ENCODE peak calls at places on chromosome 20, in ten cellular contexts. One of them, this sample, is unnamed.

GRCh38 chr20:58906894-58907293 is 54.4 kb downstream of the GNAS start:
- DNase-seq in activated B cell treated with CpG ODN at 0.5 μM for 24 hours: no peak
- DNase-seq in prostate gland: no peak
- DNase-seq in CD8-positive, alpha-beta T cell: no peak
- DNase-seq in stomach: peak
- DNase-seq in breast epithelium: no peak
- DNase-seq in Peyer's patch: no peak
- DNase-seq in heart left ventricle: no peak
- DNase-seq in neural progenitor cell: no peak
- DNase-seq in fibroblast of mammary gland: peak
- DNase-seq in this sample: no peak

GRCh38 chr20:37395411-37395800 is 49.5 kb downstream of the SRC start:
- DNase-seq in activated B cell treated with CpG ODN at 0.5 μM for 24 hours: no peak
- DNase-seq in prostate gland: no peak
- DNase-seq in CD8-positive, alpha-beta T cell: no peak
- DNase-seq in stomach: no peak
- DNase-seq in breast epithelium: no peak
- DNase-seq in Peyer's patch: no peak
- DNase-seq in heart left ventricle: peak
- DNase-seq in neural progenitor cell: no peak
- DNase-seq in fibroblast of mammary gland: no peak
- DNase-seq in this sample: no peak

GRCh38 chr20:2602046-2602735 is 50.2 kb upstream of the NOP56 start:
- DNase-seq in activated B cell treated with CpG ODN at 0.5 μM for 24 hours: no peak
- DNase-seq in prostate gland: no peak
- DNase-seq in CD8-positive, alpha-beta T cell: no peak
- DNase-seq in stomach: no peak
- DNase-seq in breast epithelium: no peak
- DNase-seq in Peyer's patch: no peak
- DNase-seq in heart left ventricle: no peak
- DNase-seq in neural progenitor cell: no peak
- DNase-seq in fibroblast of mammary gland: no peak
- DNase-seq in this sample: no peak

GRCh38 chr20:18632196-18632789 is 44.4 kb downstream of the DTD1 start:
- DNase-seq in activated B cell treated with CpG ODN at 0.5 μM for 24 hours: peak
- DNase-seq in prostate gland: peak
- DNase-seq in CD8-positive, alpha-beta T cell: peak
- DNase-seq in stomach: peak
- DNase-seq in breast epithelium: peak
- DNase-seq in Peyer's patch: peak
- DNase-seq in heart left ventricle: peak
- DNase-seq in neural progenitor cell: peak
- DNase-seq in fibroblast of mammary gland: peak
- DNase-seq in this sample: peak

GRCh38 chr20:57617079-57617795 is 3.0 kb downstream of the ZBP1 start:
- DNase-seq in activated B cell treated with CpG ODN at 0.5 μM for 24 hours: no peak
- DNase-seq in prostate gland: no peak
- DNase-seq in CD8-positive, alpha-beta T cell: no peak
- DNase-seq in stomach: no peak
- DNase-seq in breast epithelium: no peak
- DNase-seq in Peyer's patch: no peak
- DNase-seq in heart left ventricle: no peak
- DNase-seq in neural progenitor cell: no peak
- DNase-seq in fibroblast of mammary gland: no peak
- DNase-seq in this sample: peak

GRCh38 chr20:31595654-31596411 is 9.3 kb upstream of the ID1 start:
- DNase-seq in activated B cell treated with CpG ODN at 0.5 μM for 24 hours: no peak
- DNase-seq in prostate gland: no peak
- DNase-seq in CD8-positive, alpha-beta T cell: no peak
- DNase-seq in stomach: peak
- DNase-seq in breast epithelium: peak
- DNase-seq in Peyer's patch: peak
- DNase-seq in heart left ventricle: peak
- DNase-seq in neural progenitor cell: peak
- DNase-seq in fibroblast of mammary gland: peak
- DNase-seq in this sample: peak

GRCh38 chr20:33209789-33210188 is 7.4 kb upstream of the BPIFA3 start:
- DNase-seq in activated B cell treated with CpG ODN at 0.5 μM for 24 hours: no peak
- DNase-seq in prostate gland: peak
- DNase-seq in CD8-positive, alpha-beta T cell: no peak
- DNase-seq in stomach: peak
- DNase-seq in breast epithelium: peak
- DNase-seq in Peyer's patch: peak
- DNase-seq in heart left ventricle: peak
- DNase-seq in neural progenitor cell: peak
- DNase-seq in fibroblast of mammary gland: peak
- DNase-seq in this sample: peak

GRCh38 chr20:57876163-57876562 is 166.3 kb upstream of the PMEPA1 start:
- DNase-seq in activated B cell treated with CpG ODN at 0.5 μM for 24 hours: no peak
- DNase-seq in prostate gland: no peak
- DNase-seq in CD8-positive, alpha-beta T cell: no peak
- DNase-seq in stomach: no peak
- DNase-seq in breast epithelium: no peak
- DNase-seq in Peyer's patch: no peak
- DNase-seq in heart left ventricle: no peak
- DNase-seq in neural progenitor cell: no peak
- DNase-seq in fibroblast of mammary gland: no peak
- DNase-seq in this sample: peak

GRCh38 chr20:37333130-37333847 is 12.7 kb upstream of the SRC start:
- DNase-seq in activated B cell treated with CpG ODN at 0.5 μM for 24 hours: peak
- DNase-seq in prostate gland: no peak
- DNase-seq in CD8-positive, alpha-beta T cell: no peak
- DNase-seq in stomach: no peak
- DNase-seq in breast epithelium: no peak
- DNase-seq in Peyer's patch: no peak
- DNase-seq in heart left ventricle: no peak
- DNase-seq in neural progenitor cell: no peak
- DNase-seq in fibroblast of mammary gland: no peak
- DNase-seq in this sample: no peak

GRCh38 chr20:23155141-23155590 is 69.0 kb upstream of the CD93 start:
- DNase-seq in activated B cell treated with CpG ODN at 0.5 μM for 24 hours: no peak
- DNase-seq in prostate gland: no peak
- DNase-seq in CD8-positive, alpha-beta T cell: no peak
- DNase-seq in stomach: no peak
- DNase-seq in breast epithelium: no peak
- DNase-seq in Peyer's patch: no peak
- DNase-seq in heart left ventricle: no peak
- DNase-seq in neural progenitor cell: no peak
- DNase-seq in fibroblast of mammary gland: no peak
- DNase-seq in this sample: no peak

GRCh38 chr20:17223553-17223952 is 3.3 kb upstream of the PCSK2 start:
- DNase-seq in activated B cell treated with CpG ODN at 0.5 μM for 24 hours: no peak
- DNase-seq in prostate gland: no peak
- DNase-seq in CD8-positive, alpha-beta T cell: no peak
- DNase-seq in stomach: no peak
- DNase-seq in breast epithelium: no peak
- DNase-seq in Peyer's patch: no peak
- DNase-seq in heart left ventricle: no peak
- DNase-seq in neural progenitor cell: no peak
- DNase-seq in fibroblast of mammary gland: no peak
- DNase-seq in this sample: no peak

GRCh38 chr20:24106155-24106800 is 117.7 kb upstream of the GGTLC1 start:
- DNase-seq in activated B cell treated with CpG ODN at 0.5 μM for 24 hours: no peak
- DNase-seq in prostate gland: no peak
- DNase-seq in CD8-positive, alpha-beta T cell: no peak
- DNase-seq in stomach: no peak
- DNase-seq in breast epithelium: no peak
- DNase-seq in Peyer's patch: no peak
- DNase-seq in heart left ventricle: no peak
- DNase-seq in neural progenitor cell: no peak
- DNase-seq in fibroblast of mammary gland: no peak
- DNase-seq in this sample: no peak

GRCh38 chr20:45407783-45408645 is at the start of gene DBNDD2:
- DNase-seq in activated B cell treated with CpG ODN at 0.5 μM for 24 hours: no peak
- DNase-seq in prostate gland: no peak
- DNase-seq in CD8-positive, alpha-beta T cell: peak
- DNase-seq in stomach: no peak
- DNase-seq in breast epithelium: no peak
- DNase-seq in Peyer's patch: no peak
- DNase-seq in heart left ventricle: peak
- DNase-seq in neural progenitor cell: no peak
- DNase-seq in fibroblast of mammary gland: no peak
- DNase-seq in this sample: no peak

GRCh38 chr20:24981750-24982149 is 10.8 kb downstream of the APMAP start:
- DNase-seq in activated B cell treated with CpG ODN at 0.5 μM for 24 hours: no peak
- DNase-seq in prostate gland: no peak
- DNase-seq in CD8-positive, alpha-beta T cell: no peak
- DNase-seq in stomach: no peak
- DNase-seq in breast epithelium: no peak
- DNase-seq in Peyer's patch: no peak
- DNase-seq in heart left ventricle: peak
- DNase-seq in neural progenitor cell: no peak
- DNase-seq in fibroblast of mammary gland: no peak
- DNase-seq in this sample: peak

DNA sequence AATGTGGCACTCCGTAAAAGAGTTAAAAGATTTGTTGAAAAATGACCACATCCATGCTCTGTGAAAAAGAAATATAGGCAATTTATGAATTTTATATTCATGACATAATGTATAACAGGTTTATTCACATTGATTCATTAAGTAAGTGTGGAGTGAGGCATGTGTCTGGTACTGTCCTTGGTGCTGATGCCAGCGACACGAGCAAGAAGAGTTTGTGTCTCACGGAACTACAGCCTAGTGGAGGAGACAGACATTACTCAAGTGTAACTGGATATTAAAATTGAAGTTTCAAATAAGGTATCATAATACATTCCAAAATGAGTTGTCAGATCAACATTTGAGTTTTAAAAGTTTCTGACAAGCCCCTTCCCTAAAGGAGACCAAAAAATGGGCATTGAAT is 158.2 kb upstream of the PRND start:
- DNase-seq in activated B cell treated with CpG ODN at 0.5 μM for 24 hours: no peak
- DNase-seq in prostate gland: no peak
- DNase-seq in CD8-positive, alpha-beta T cell: no peak
- DNase-seq in stomach: no peak
- DNase-seq in breast epithelium: no peak
- DNase-seq in Peyer's patch: no peak
- DNase-seq in heart left ventricle: no peak
- DNase-seq in neural progenitor cell: peak
- DNase-seq in fibroblast of mammary gland: peak
- DNase-seq in this sample: no peak
- TF ChIP-seq CTCF in activated B cell treated with CpG ODN at 0.5 μM for 24 hours: no peak
- TF ChIP-seq CTCF in prostate gland: no peak
- TF ChIP-seq CTCF in CD8-positive, alpha-beta T cell: no peak
- TF ChIP-seq CTCF in stomach: no peak
- TF ChIP-seq CTCF in breast epithelium: no peak
- TF ChIP-seq CTCF in Peyer's patch: no peak
- TF ChIP-seq CTCF in heart left ventricle: no peak
- TF ChIP-seq CTCF in neural progenitor cell: peak
- TF ChIP-seq CTCF in fibroblast of mammary gland: peak
- TF ChIP-seq CTCF in this sample: peak

DNA sequence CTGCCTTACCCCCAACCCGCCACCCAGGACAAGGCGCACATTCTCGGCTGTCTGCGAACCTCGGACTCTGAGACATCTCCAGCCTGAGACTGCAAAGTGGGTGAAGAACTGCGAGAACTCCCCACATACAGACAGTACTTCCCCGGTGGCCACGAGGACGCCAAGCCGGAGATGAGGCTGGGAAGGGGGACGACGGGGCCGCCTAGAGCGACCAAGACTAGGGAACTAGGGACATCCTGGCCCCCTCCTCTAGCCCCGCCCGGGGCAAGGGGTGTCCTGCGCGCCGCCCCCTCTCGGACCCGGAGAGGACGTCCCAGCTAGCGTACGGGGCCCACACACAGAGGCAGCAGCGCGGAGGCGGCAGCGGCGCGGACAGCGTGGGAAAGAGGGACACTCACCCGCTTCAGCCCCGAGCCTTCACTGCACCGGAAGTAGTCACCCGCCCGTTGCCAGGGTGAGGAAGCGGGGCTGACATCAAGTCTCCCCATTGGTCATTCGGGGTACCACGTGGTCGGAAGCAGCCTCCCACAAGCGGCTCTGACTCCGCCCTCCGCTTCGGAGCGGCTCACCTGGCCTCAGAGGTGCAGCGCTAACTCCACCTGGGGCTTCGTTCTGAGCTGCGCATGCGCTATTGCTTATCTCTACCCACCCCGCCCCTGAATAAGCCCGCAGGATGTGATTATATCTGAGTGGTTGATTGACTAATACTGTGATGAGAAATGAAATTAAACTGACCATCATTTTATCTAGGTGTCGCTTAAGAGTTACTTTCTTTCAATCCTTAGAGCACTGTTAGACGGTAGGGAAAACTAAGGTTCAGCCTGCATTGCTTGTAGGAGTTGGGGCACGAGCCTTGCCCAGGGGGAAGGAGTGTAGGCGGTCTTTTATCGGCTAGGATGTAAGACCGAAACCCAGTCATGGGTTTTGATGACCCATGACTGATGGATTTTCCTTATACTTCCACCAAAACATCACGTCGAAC is at the start of gene TASP1:
- DNase-seq in activated B cell treated with CpG ODN at 0.5 μM for 24 hours: peak
- DNase-seq in prostate gland: peak
- DNase-seq in CD8-positive, alpha-beta T cell: peak
- DNase-seq in stomach: peak
- DNase-seq in breast epithelium: peak
- DNase-seq in Peyer's patch: peak
- DNase-seq in heart left ventricle: peak
- DNase-seq in neural progenitor cell: peak
- DNase-seq in fibroblast of mammary gland: peak
- DNase-seq in this sample: peak
- TF ChIP-seq CTCF in activated B cell treated with CpG ODN at 0.5 μM for 24 hours: no peak
- TF ChIP-seq CTCF in prostate gland: peak
- TF ChIP-seq CTCF in CD8-positive, alpha-beta T cell: no peak
- TF ChIP-seq CTCF in stomach: no peak
- TF ChIP-seq CTCF in breast epithelium: no peak
- TF ChIP-seq CTCF in Peyer's patch: no peak
- TF ChIP-seq CTCF in heart left ventricle: no peak
- TF ChIP-seq CTCF in neural progenitor cell: no peak
- TF ChIP-seq CTCF in fibroblast of mammary gland: no peak
- TF ChIP-seq CTCF in this sample: no peak

DNA sequence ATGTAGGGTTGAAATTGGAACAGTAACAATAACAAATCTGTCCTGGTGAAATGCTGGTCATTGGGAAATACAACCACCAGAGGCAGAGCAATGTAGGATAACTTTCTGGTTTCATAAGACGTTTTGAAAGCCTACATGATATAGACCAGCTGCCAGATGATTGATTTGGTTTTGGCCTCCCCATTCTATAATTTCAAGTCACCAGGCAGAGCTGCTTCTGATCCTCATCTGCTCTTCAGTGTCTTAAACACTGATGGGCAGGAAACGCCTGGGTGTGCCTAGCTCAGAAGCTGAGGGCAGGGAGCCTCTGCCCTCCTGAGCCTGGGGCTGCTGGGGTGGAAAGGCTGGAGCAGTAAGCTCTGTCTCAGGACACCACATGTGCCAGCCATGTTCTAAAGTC is 24.5 kb downstream of the DHX35 start:
- DNase-seq in activated B cell treated with CpG ODN at 0.5 μM for 24 hours: no peak
- DNase-seq in prostate gland: no peak
- DNase-seq in CD8-positive, alpha-beta T cell: no peak
- DNase-seq in stomach: no peak
- DNase-seq in breast epithelium: no peak
- DNase-seq in Peyer's patch: no peak
- DNase-seq in heart left ventricle: no peak
- DNase-seq in neural progenitor cell: no peak
- DNase-seq in fibroblast of mammary gland: peak
- DNase-seq in this sample: no peak
- TF ChIP-seq CTCF in activated B cell treated with CpG ODN at 0.5 μM for 24 hours: no peak
- TF ChIP-seq CTCF in prostate gland: no peak
- TF ChIP-seq CTCF in CD8-positive, alpha-beta T cell: no peak
- TF ChIP-seq CTCF in stomach: no peak
- TF ChIP-seq CTCF in breast epithelium: no peak
- TF ChIP-seq CTCF in Peyer's patch: no peak
- TF ChIP-seq CTCF in heart left ventricle: no peak
- TF ChIP-seq CTCF in neural progenitor cell: no peak
- TF ChIP-seq CTCF in fibroblast of mammary gland: no peak
- TF ChIP-seq CTCF in this sample: no peak

GRCh38 chr20:1397710-1398109 is 4.9 kb upstream of the FKBP1A start:
- DNase-seq in activated B cell treated with CpG ODN at 0.5 μM for 24 hours: no peak
- DNase-seq in prostate gland: no peak
- DNase-seq in CD8-positive, alpha-beta T cell: no peak
- DNase-seq in stomach: no peak
- DNase-seq in breast epithelium: no peak
- DNase-seq in Peyer's patch: no peak
- DNase-seq in heart left ventricle: no peak
- DNase-seq in neural progenitor cell: no peak
- DNase-seq in fibroblast of mammary gland: no peak
- DNase-seq in this sample: no peak
- TF ChIP-seq CTCF in activated B cell treated with CpG ODN at 0.5 μM for 24 hours: no peak
- TF ChIP-seq CTCF in prostate gland: no peak
- TF ChIP-seq CTCF in CD8-positive, alpha-beta T cell: no peak
- TF ChIP-seq CTCF in stomach: no peak
- TF ChIP-seq CTCF in breast epithelium: no peak
- TF ChIP-seq CTCF in Peyer's patch: no peak
- TF ChIP-seq CTCF in heart left ventricle: peak
- TF ChIP-seq CTCF in neural progenitor cell: peak
- TF ChIP-seq CTCF in fibroblast of mammary gland: peak
- TF ChIP-seq CTCF in this sample: peak